ENCODE peak calls at places on chromosome 22, in eight cellular contexts. One of them, this sample, is unnamed.

GRCh38 chr22:25645266-25645665 is 80.8 kb downstream of the GRK3 start:
- DNase-seq in HuH-7.5: no peak
- DNase-seq in CD8-positive, alpha-beta T cell: no peak
- DNase-seq in stimulated activated CD8-positive, alpha-beta memory T cell treated with anti-CD3 and anti-CD28 coated beads, Interleukin-4, amount 100 ng/mL, for 24 hours: no peak
- DNase-seq in colonic mucosa: no peak
- DNase-seq in caudate nucleus: no peak
- DNase-seq in choroid plexus epithelial cell: peak
- DNase-seq in activated gamma-delta T cell: no peak
- DNase-seq in this sample: no peak

GRCh38 chr22:33372875-33373274 is 314.7 kb upstream of the SYN3 start:
- DNase-seq in HuH-7.5: no peak
- DNase-seq in CD8-positive, alpha-beta T cell: no peak
- DNase-seq in stimulated activated CD8-positive, alpha-beta memory T cell treated with anti-CD3 and anti-CD28 coated beads, Interleukin-4, amount 100 ng/mL, for 24 hours: no peak
- DNase-seq in colonic mucosa: no peak
- DNase-seq in caudate nucleus: no peak
- DNase-seq in choroid plexus epithelial cell: no peak
- DNase-seq in activated gamma-delta T cell: no peak
- DNase-seq in this sample: no peak

GRCh38 chr22:23182289-23183106 is 2.2 kb downstream of the BCR start:
- DNase-seq in HuH-7.5: no peak
- DNase-seq in CD8-positive, alpha-beta T cell: no peak
- DNase-seq in stimulated activated CD8-positive, alpha-beta memory T cell treated with anti-CD3 and anti-CD28 coated beads, Interleukin-4, amount 100 ng/mL, for 24 hours: no peak
- DNase-seq in colonic mucosa: peak
- DNase-seq in caudate nucleus: no peak
- DNase-seq in choroid plexus epithelial cell: peak
- DNase-seq in activated gamma-delta T cell: no peak
- DNase-seq in this sample: no peak

GRCh38 chr22:32830473-32830872 is 29.0 kb downstream of the TIMP3 start:
- DNase-seq in HuH-7.5: no peak
- DNase-seq in CD8-positive, alpha-beta T cell: no peak
- DNase-seq in stimulated activated CD8-positive, alpha-beta memory T cell treated with anti-CD3 and anti-CD28 coated beads, Interleukin-4, amount 100 ng/mL, for 24 hours: no peak
- DNase-seq in colonic mucosa: no peak
- DNase-seq in caudate nucleus: no peak
- DNase-seq in choroid plexus epithelial cell: peak
- DNase-seq in activated gamma-delta T cell: no peak
- DNase-seq in this sample: no peak

GRCh38 chr22:26502688-26503561 is 9.3 kb downstream of the TFIP11 start:
- DNase-seq in HuH-7.5: no peak
- DNase-seq in CD8-positive, alpha-beta T cell: peak
- DNase-seq in stimulated activated CD8-positive, alpha-beta memory T cell treated with anti-CD3 and anti-CD28 coated beads, Interleukin-4, amount 100 ng/mL, for 24 hours: peak
- DNase-seq in colonic mucosa: peak
- DNase-seq in caudate nucleus: no peak
- DNase-seq in choroid plexus epithelial cell: peak
- DNase-seq in activated gamma-delta T cell: no peak
- DNase-seq in this sample: peak

GRCh38 chr22:42676059-42676607 is 26.9 kb upstream of the CYB5R3 start:
- DNase-seq in HuH-7.5: no peak
- DNase-seq in CD8-positive, alpha-beta T cell: no peak
- DNase-seq in stimulated activated CD8-positive, alpha-beta memory T cell treated with anti-CD3 and anti-CD28 coated beads, Interleukin-4, amount 100 ng/mL, for 24 hours: no peak
- DNase-seq in colonic mucosa: no peak
- DNase-seq in caudate nucleus: no peak
- DNase-seq in choroid plexus epithelial cell: no peak
- DNase-seq in activated gamma-delta T cell: no peak
- DNase-seq in this sample: no peak

GRCh38 chr22:50624347-50625130 is 3.4 kb downstream of the ARSA start:
- DNase-seq in HuH-7.5: no peak
- DNase-seq in CD8-positive, alpha-beta T cell: no peak
- DNase-seq in stimulated activated CD8-positive, alpha-beta memory T cell treated with anti-CD3 and anti-CD28 coated beads, Interleukin-4, amount 100 ng/mL, for 24 hours: no peak
- DNase-seq in colonic mucosa: no peak
- DNase-seq in caudate nucleus: no peak
- DNase-seq in choroid plexus epithelial cell: no peak
- DNase-seq in activated gamma-delta T cell: no peak
- DNase-seq in this sample: no peak

GRCh38 chr22:32317524-32317923 is 40.1 kb upstream of the RFPL3 start:
- DNase-seq in HuH-7.5: no peak
- DNase-seq in CD8-positive, alpha-beta T cell: peak
- DNase-seq in stimulated activated CD8-positive, alpha-beta memory T cell treated with anti-CD3 and anti-CD28 coated beads, Interleukin-4, amount 100 ng/mL, for 24 hours: no peak
- DNase-seq in colonic mucosa: peak
- DNase-seq in caudate nucleus: no peak
- DNase-seq in choroid plexus epithelial cell: no peak
- DNase-seq in activated gamma-delta T cell: no peak
- DNase-seq in this sample: no peak

GRCh38 chr22:20237480-20238440 is 30.4 kb downstream of the RTN4R start:
- DNase-seq in HuH-7.5: no peak
- DNase-seq in CD8-positive, alpha-beta T cell: peak
- DNase-seq in stimulated activated CD8-positive, alpha-beta memory T cell treated with anti-CD3 and anti-CD28 coated beads, Interleukin-4, amount 100 ng/mL, for 24 hours: no peak
- DNase-seq in colonic mucosa: no peak
- DNase-seq in caudate nucleus: no peak
- DNase-seq in choroid plexus epithelial cell: no peak
- DNase-seq in activated gamma-delta T cell: peak
- DNase-seq in this sample: no peak

GRCh38 chr22:50189849-50190181 is 4.1 kb downstream of the TRABD start:
- DNase-seq in HuH-7.5: no peak
- DNase-seq in CD8-positive, alpha-beta T cell: no peak
- DNase-seq in stimulated activated CD8-positive, alpha-beta memory T cell treated with anti-CD3 and anti-CD28 coated beads, Interleukin-4, amount 100 ng/mL, for 24 hours: no peak
- DNase-seq in colonic mucosa: peak
- DNase-seq in caudate nucleus: no peak
- DNase-seq in choroid plexus epithelial cell: peak
- DNase-seq in activated gamma-delta T cell: no peak
- DNase-seq in this sample: no peak

GRCh38 chr22:32985899-32986772 is 72.0 kb downstream of the SYN3 start:
- DNase-seq in HuH-7.5: peak
- DNase-seq in CD8-positive, alpha-beta T cell: no peak
- DNase-seq in stimulated activated CD8-positive, alpha-beta memory T cell treated with anti-CD3 and anti-CD28 coated beads, Interleukin-4, amount 100 ng/mL, for 24 hours: no peak
- DNase-seq in colonic mucosa: peak
- DNase-seq in caudate nucleus: peak
- DNase-seq in choroid plexus epithelial cell: peak
- DNase-seq in activated gamma-delta T cell: no peak
- DNase-seq in this sample: peak

GRCh38 chr22:32800158-32800557 is 1.3 kb upstream of the TIMP3 start:
- DNase-seq in HuH-7.5: no peak
- DNase-seq in CD8-positive, alpha-beta T cell: no peak
- DNase-seq in stimulated activated CD8-positive, alpha-beta memory T cell treated with anti-CD3 and anti-CD28 coated beads, Interleukin-4, amount 100 ng/mL, for 24 hours: no peak
- DNase-seq in colonic mucosa: no peak
- DNase-seq in caudate nucleus: no peak
- DNase-seq in choroid plexus epithelial cell: no peak
- DNase-seq in activated gamma-delta T cell: no peak
- DNase-seq in this sample: no peak

GRCh38 chr22:23376256-23376655 is 195.9 kb downstream of the BCR start:
- DNase-seq in HuH-7.5: no peak
- DNase-seq in CD8-positive, alpha-beta T cell: no peak
- DNase-seq in stimulated activated CD8-positive, alpha-beta memory T cell treated with anti-CD3 and anti-CD28 coated beads, Interleukin-4, amount 100 ng/mL, for 24 hours: peak
- DNase-seq in colonic mucosa: peak
- DNase-seq in caudate nucleus: no peak
- DNase-seq in choroid plexus epithelial cell: peak
- DNase-seq in activated gamma-delta T cell: no peak
- DNase-seq in this sample: peak

GRCh38 chr22:17570851-17571631 is 7.7 kb downstream of the SLC25A18 start:
- DNase-seq in HuH-7.5: no peak
- DNase-seq in CD8-positive, alpha-beta T cell: no peak
- DNase-seq in stimulated activated CD8-positive, alpha-beta memory T cell treated with anti-CD3 and anti-CD28 coated beads, Interleukin-4, amount 100 ng/mL, for 24 hours: no peak
- DNase-seq in colonic mucosa: peak
- DNase-seq in caudate nucleus: peak
- DNase-seq in choroid plexus epithelial cell: peak
- DNase-seq in activated gamma-delta T cell: no peak
- DNase-seq in this sample: no peak

GRCh38 chr22:32745996-32746322 is 55.5 kb upstream of the TIMP3 start:
- DNase-seq in HuH-7.5: no peak
- DNase-seq in CD8-positive, alpha-beta T cell: no peak
- DNase-seq in stimulated activated CD8-positive, alpha-beta memory T cell treated with anti-CD3 and anti-CD28 coated beads, Interleukin-4, amount 100 ng/mL, for 24 hours: no peak
- DNase-seq in colonic mucosa: no peak
- DNase-seq in caudate nucleus: no peak
- DNase-seq in choroid plexus epithelial cell: no peak
- DNase-seq in activated gamma-delta T cell: no peak
- DNase-seq in this sample: no peak

GRCh38 chr22:43174941-43175531 is 11.9 kb downstream of the TTLL12 start:
- DNase-seq in HuH-7.5: no peak
- DNase-seq in CD8-positive, alpha-beta T cell: no peak
- DNase-seq in stimulated activated CD8-positive, alpha-beta memory T cell treated with anti-CD3 and anti-CD28 coated beads, Interleukin-4, amount 100 ng/mL, for 24 hours: no peak
- DNase-seq in colonic mucosa: no peak
- DNase-seq in caudate nucleus: no peak
- DNase-seq in choroid plexus epithelial cell: no peak
- DNase-seq in activated gamma-delta T cell: no peak
- DNase-seq in this sample: no peak

GRCh38 chr22:47659467-47660302 is 897.2 kb downstream of the TBC1D22A start:
- DNase-seq in HuH-7.5: no peak
- DNase-seq in CD8-positive, alpha-beta T cell: no peak
- DNase-seq in stimulated activated CD8-positive, alpha-beta memory T cell treated with anti-CD3 and anti-CD28 coated beads, Interleukin-4, amount 100 ng/mL, for 24 hours: no peak
- DNase-seq in colonic mucosa: no peak
- DNase-seq in caudate nucleus: no peak
- DNase-seq in choroid plexus epithelial cell: no peak
- DNase-seq in activated gamma-delta T cell: no peak
- DNase-seq in this sample: no peak

GRCh38 chr22:50276143-50276542 is 6.0 kb upstream of the MAPK11 start:
- DNase-seq in HuH-7.5: no peak
- DNase-seq in CD8-positive, alpha-beta T cell: no peak
- DNase-seq in stimulated activated CD8-positive, alpha-beta memory T cell treated with anti-CD3 and anti-CD28 coated beads, Interleukin-4, amount 100 ng/mL, for 24 hours: no peak
- DNase-seq in colonic mucosa: peak
- DNase-seq in caudate nucleus: peak
- DNase-seq in choroid plexus epithelial cell: peak
- DNase-seq in activated gamma-delta T cell: peak
- DNase-seq in this sample: no peak

GRCh38 chr22:35781898-35782297 is 64.2 kb downstream of the APOL5 start:
- DNase-seq in HuH-7.5: no peak
- DNase-seq in CD8-positive, alpha-beta T cell: no peak
- DNase-seq in stimulated activated CD8-positive, alpha-beta memory T cell treated with anti-CD3 and anti-CD28 coated beads, Interleukin-4, amount 100 ng/mL, for 24 hours: no peak
- DNase-seq in colonic mucosa: no peak
- DNase-seq in caudate nucleus: no peak
- DNase-seq in choroid plexus epithelial cell: no peak
- DNase-seq in activated gamma-delta T cell: no peak
- DNase-seq in this sample: no peak

GRCh38 chr22:24060375-24060788 is 49.3 kb downstream of the CABIN1 start:
- DNase-seq in HuH-7.5: no peak
- DNase-seq in CD8-positive, alpha-beta T cell: no peak
- DNase-seq in stimulated activated CD8-positive, alpha-beta memory T cell treated with anti-CD3 and anti-CD28 coated beads, Interleukin-4, amount 100 ng/mL, for 24 hours: no peak
- DNase-seq in colonic mucosa: no peak
- DNase-seq in caudate nucleus: no peak
- DNase-seq in choroid plexus epithelial cell: peak
- DNase-seq in activated gamma-delta T cell: no peak
- DNase-seq in this sample: no peak

GRCh38 chr22:37225481-37225880 is 13.2 kb upstream of the SSTR3 start:
- DNase-seq in HuH-7.5: no peak
- DNase-seq in CD8-positive, alpha-beta T cell: no peak
- DNase-seq in stimulated activated CD8-positive, alpha-beta memory T cell treated with anti-CD3 and anti-CD28 coated beads, Interleukin-4, amount 100 ng/mL, for 24 hours: no peak
- DNase-seq in colonic mucosa: no peak
- DNase-seq in caudate nucleus: no peak
- DNase-seq in choroid plexus epithelial cell: peak
- DNase-seq in activated gamma-delta T cell: no peak
- DNase-seq in this sample: no peak

GRCh38 chr22:25566812-25567211 is 2.3 kb downstream of the GRK3 start:
- DNase-seq in HuH-7.5: no peak
- DNase-seq in CD8-positive, alpha-beta T cell: no peak
- DNase-seq in stimulated activated CD8-positive, alpha-beta memory T cell treated with anti-CD3 and anti-CD28 coated beads, Interleukin-4, amount 100 ng/mL, for 24 hours: no peak
- DNase-seq in colonic mucosa: no peak
- DNase-seq in caudate nucleus: no peak
- DNase-seq in choroid plexus epithelial cell: no peak
- DNase-seq in activated gamma-delta T cell: no peak
- DNase-seq in this sample: no peak

GRCh38 chr22:20438678-20439492 is 1.3 kb upstream of the SCARF2 start:
- DNase-seq in HuH-7.5: peak
- DNase-seq in CD8-positive, alpha-beta T cell: no peak
- DNase-seq in stimulated activated CD8-positive, alpha-beta memory T cell treated with anti-CD3 and anti-CD28 coated beads, Interleukin-4, amount 100 ng/mL, for 24 hours: no peak
- DNase-seq in colonic mucosa: no peak
- DNase-seq in caudate nucleus: no peak
- DNase-seq in choroid plexus epithelial cell: no peak
- DNase-seq in activated gamma-delta T cell: no peak
- DNase-seq in this sample: no peak

GRCh38 chr22:31726692-31727091 is 23.2 kb downstream of the PRR14L start:
- DNase-seq in HuH-7.5: no peak
- DNase-seq in CD8-positive, alpha-beta T cell: no peak
- DNase-seq in stimulated activated CD8-positive, alpha-beta memory T cell treated with anti-CD3 and anti-CD28 coated beads, Interleukin-4, amount 100 ng/mL, for 24 hours: no peak
- DNase-seq in colonic mucosa: no peak
- DNase-seq in caudate nucleus: no peak
- DNase-seq in choroid plexus epithelial cell: no peak
- DNase-seq in activated gamma-delta T cell: no peak
- DNase-seq in this sample: no peak

GRCh38 chr22:43164636-43165035 is 13.3 kb downstream of the TSPO start:
- DNase-seq in HuH-7.5: no peak
- DNase-seq in CD8-positive, alpha-beta T cell: no peak
- DNase-seq in stimulated activated CD8-positive, alpha-beta memory T cell treated with anti-CD3 and anti-CD28 coated beads, Interleukin-4, amount 100 ng/mL, for 24 hours: no peak
- DNase-seq in colonic mucosa: no peak
- DNase-seq in caudate nucleus: no peak
- DNase-seq in choroid plexus epithelial cell: no peak
- DNase-seq in activated gamma-delta T cell: no peak
- DNase-seq in this sample: no peak

GRCh38 chr22:35868938-35869337 is 151.3 kb downstream of the APOL5 start:
- DNase-seq in HuH-7.5: no peak
- DNase-seq in CD8-positive, alpha-beta T cell: no peak
- DNase-seq in stimulated activated CD8-positive, alpha-beta memory T cell treated with anti-CD3 and anti-CD28 coated beads, Interleukin-4, amount 100 ng/mL, for 24 hours: no peak
- DNase-seq in colonic mucosa: no peak
- DNase-seq in caudate nucleus: no peak
- DNase-seq in choroid plexus epithelial cell: peak
- DNase-seq in activated gamma-delta T cell: no peak
- DNase-seq in this sample: no peak

GRCh38 chr22:24450600-24450999 is 23.2 kb downstream of the ADORA2A start:
- DNase-seq in HuH-7.5: no peak
- DNase-seq in CD8-positive, alpha-beta T cell: no peak
- DNase-seq in stimulated activated CD8-positive, alpha-beta memory T cell treated with anti-CD3 and anti-CD28 coated beads, Interleukin-4, amount 100 ng/mL, for 24 hours: no peak
- DNase-seq in colonic mucosa: no peak
- DNase-seq in caudate nucleus: no peak
- DNase-seq in choroid plexus epithelial cell: no peak
- DNase-seq in activated gamma-delta T cell: no peak
- DNase-seq in this sample: no peak